ENCODE peak calls at places on chromosome 22, in ten cellular contexts. One of them, this sample, is unnamed.

GRCh38 chr22:49398646-49399045 is 429.0 kb downstream of the BRD1 start:
- DNase-seq in progenitor cell of endocrine pancreas: no peak
- DNase-seq in prostate gland: peak
- DNase-seq in cardiac fibroblast: no peak
- DNase-seq in neural progenitor cell: no peak
- DNase-seq in right atrium auricular region: peak
- DNase-seq in lower lobe of right lung: no peak
- DNase-seq in PC-9: no peak
- DNase-seq in ascending aorta: no peak
- DNase-seq in kidney: peak
- DNase-seq in this sample: peak

GRCh38 chr22:23751441-23751996 is 607 bp upstream of the ZNF70 start:
- DNase-seq in kidney: no peak
- DNase-seq in progenitor cell of endocrine pancreas: no peak
- DNase-seq in cardiac fibroblast: peak
- DNase-seq in right atrium auricular region: no peak
- DNase-seq in neural progenitor cell: peak
- DNase-seq in PC-9: no peak
- DNase-seq in prostate gland: no peak
- DNase-seq in ascending aorta: no peak
- DNase-seq in lower lobe of right lung: no peak
- DNase-seq in this sample: no peak

GRCh38 chr22:22578702-22579424 is 19.8 kb upstream of the PRAME start:
- DNase-seq in right atrium auricular region: no peak
- DNase-seq in prostate gland: no peak
- DNase-seq in kidney: peak
- DNase-seq in ascending aorta: no peak
- DNase-seq in cardiac fibroblast: peak
- DNase-seq in lower lobe of right lung: no peak
- DNase-seq in PC-9: no peak
- DNase-seq in progenitor cell of endocrine pancreas: no peak
- DNase-seq in neural progenitor cell: no peak
- DNase-seq in this sample: no peak

GRCh38 chr22:21632237-21632895 is at the start of gene CCDC116:
- DNase-seq in right atrium auricular region: no peak
- DNase-seq in progenitor cell of endocrine pancreas: no peak
- DNase-seq in lower lobe of right lung: peak
- DNase-seq in cardiac fibroblast: no peak
- DNase-seq in prostate gland: no peak
- DNase-seq in PC-9: no peak
- DNase-seq in neural progenitor cell: peak
- DNase-seq in ascending aorta: no peak
- DNase-seq in kidney: peak
- DNase-seq in this sample: no peak

GRCh38 chr22:29093501-29093921 is 20.7 kb downstream of the KREMEN1 start:
- DNase-seq in lower lobe of right lung: no peak
- DNase-seq in ascending aorta: no peak
- DNase-seq in prostate gland: no peak
- DNase-seq in cardiac fibroblast: peak
- DNase-seq in right atrium auricular region: no peak
- DNase-seq in PC-9: no peak
- DNase-seq in progenitor cell of endocrine pancreas: no peak
- DNase-seq in neural progenitor cell: no peak
- DNase-seq in kidney: peak
- DNase-seq in this sample: no peak

GRCh38 chr22:39245130-39246039 is 603 bp upstream of the PDGFB start:
- DNase-seq in prostate gland: no peak
- DNase-seq in neural progenitor cell: no peak
- DNase-seq in PC-9: no peak
- DNase-seq in lower lobe of right lung: no peak
- DNase-seq in progenitor cell of endocrine pancreas: no peak
- DNase-seq in ascending aorta: no peak
- DNase-seq in cardiac fibroblast: no peak
- DNase-seq in kidney: no peak
- DNase-seq in right atrium auricular region: no peak
- DNase-seq in this sample: no peak

GRCh38 chr22:49869855-49870712 is 16.4 kb downstream of the ZBED4 start:
- DNase-seq in progenitor cell of endocrine pancreas: no peak
- DNase-seq in ascending aorta: no peak
- DNase-seq in kidney: no peak
- DNase-seq in neural progenitor cell: no peak
- DNase-seq in PC-9: no peak
- DNase-seq in right atrium auricular region: no peak
- DNase-seq in prostate gland: no peak
- DNase-seq in cardiac fibroblast: no peak
- DNase-seq in lower lobe of right lung: no peak
- DNase-seq in this sample: no peak

GRCh38 chr22:46247443-46247975 is 2.6 kb downstream of the CDPF1 start:
- DNase-seq in cardiac fibroblast: no peak
- DNase-seq in kidney: no peak
- DNase-seq in ascending aorta: no peak
- DNase-seq in neural progenitor cell: no peak
- DNase-seq in lower lobe of right lung: no peak
- DNase-seq in prostate gland: no peak
- DNase-seq in right atrium auricular region: no peak
- DNase-seq in PC-9: no peak
- DNase-seq in progenitor cell of endocrine pancreas: no peak
- DNase-seq in this sample: no peak

GRCh38 chr22:46547883-46548244 is 10.4 kb upstream of the CELSR1 start:
- DNase-seq in ascending aorta: peak
- DNase-seq in prostate gland: no peak
- DNase-seq in kidney: peak
- DNase-seq in PC-9: peak
- DNase-seq in cardiac fibroblast: peak
- DNase-seq in lower lobe of right lung: peak
- DNase-seq in progenitor cell of endocrine pancreas: no peak
- DNase-seq in neural progenitor cell: no peak
- DNase-seq in right atrium auricular region: peak
- DNase-seq in this sample: no peak

GRCh38 chr22:21762712-21763581 is 27.4 kb upstream of the YPEL1 start:
- DNase-seq in right atrium auricular region: no peak
- DNase-seq in neural progenitor cell: no peak
- DNase-seq in prostate gland: no peak
- DNase-seq in PC-9: no peak
- DNase-seq in progenitor cell of endocrine pancreas: no peak
- DNase-seq in ascending aorta: no peak
- DNase-seq in kidney: no peak
- DNase-seq in cardiac fibroblast: no peak
- DNase-seq in lower lobe of right lung: no peak
- DNase-seq in this sample: no peak

GRCh38 chr22:39453765-39454378 is 2.9 kb upstream of the MGAT3 start:
- DNase-seq in cardiac fibroblast: peak
- DNase-seq in PC-9: peak
- DNase-seq in kidney: no peak
- DNase-seq in ascending aorta: no peak
- DNase-seq in neural progenitor cell: peak
- DNase-seq in progenitor cell of endocrine pancreas: no peak
- DNase-seq in prostate gland: no peak
- DNase-seq in lower lobe of right lung: no peak
- DNase-seq in right atrium auricular region: no peak
- DNase-seq in this sample: no peak

GRCh38 chr22:36036167-36036624 is 7.6 kb upstream of the RBFOX2 start:
- DNase-seq in neural progenitor cell: no peak
- DNase-seq in ascending aorta: no peak
- DNase-seq in right atrium auricular region: no peak
- DNase-seq in progenitor cell of endocrine pancreas: no peak
- DNase-seq in cardiac fibroblast: no peak
- DNase-seq in PC-9: no peak
- DNase-seq in lower lobe of right lung: no peak
- DNase-seq in kidney: no peak
- DNase-seq in prostate gland: no peak
- DNase-seq in this sample: no peak

GRCh38 chr22:47206819-47207218 is 444.4 kb downstream of the TBC1D22A start:
- DNase-seq in cardiac fibroblast: no peak
- DNase-seq in kidney: peak
- DNase-seq in PC-9: no peak
- DNase-seq in lower lobe of right lung: no peak
- DNase-seq in right atrium auricular region: peak
- DNase-seq in progenitor cell of endocrine pancreas: no peak
- DNase-seq in ascending aorta: no peak
- DNase-seq in neural progenitor cell: no peak
- DNase-seq in prostate gland: no peak
- DNase-seq in this sample: no peak

GRCh38 chr22:20805972-20806471 is 32.1 kb downstream of the SERPIND1 start:
- DNase-seq in lower lobe of right lung: no peak
- DNase-seq in right atrium auricular region: no peak
- DNase-seq in PC-9: no peak
- DNase-seq in neural progenitor cell: no peak
- DNase-seq in progenitor cell of endocrine pancreas: no peak
- DNase-seq in prostate gland: no peak
- DNase-seq in cardiac fibroblast: peak
- DNase-seq in ascending aorta: no peak
- DNase-seq in kidney: no peak
- DNase-seq in this sample: no peak

GRCh38 chr22:48705917-48706605 is 1121.6 kb downstream of the BRD1 start:
- DNase-seq in kidney: peak
- DNase-seq in ascending aorta: no peak
- DNase-seq in right atrium auricular region: no peak
- DNase-seq in neural progenitor cell: no peak
- DNase-seq in lower lobe of right lung: no peak
- DNase-seq in PC-9: no peak
- DNase-seq in cardiac fibroblast: no peak
- DNase-seq in prostate gland: no peak
- DNase-seq in progenitor cell of endocrine pancreas: no peak
- DNase-seq in this sample: no peak

GRCh38 chr22:44889233-44889878 is 120.4 kb downstream of the PHF21B start:
- DNase-seq in progenitor cell of endocrine pancreas: no peak
- DNase-seq in ascending aorta: no peak
- DNase-seq in right atrium auricular region: no peak
- DNase-seq in cardiac fibroblast: no peak
- DNase-seq in PC-9: no peak
- DNase-seq in prostate gland: no peak
- DNase-seq in lower lobe of right lung: no peak
- DNase-seq in kidney: peak
- DNase-seq in neural progenitor cell: peak
- DNase-seq in this sample: no peak
- TF ChIP-seq CTCF in progenitor cell of endocrine pancreas: no peak
- TF ChIP-seq CTCF in ascending aorta: no peak
- TF ChIP-seq CTCF in right atrium auricular region: peak
- TF ChIP-seq CTCF in cardiac fibroblast: no peak
- TF ChIP-seq CTCF in PC-9: no peak
- TF ChIP-seq CTCF in prostate gland: no peak
- TF ChIP-seq CTCF in lower lobe of right lung: no peak
- TF ChIP-seq CTCF in kidney: no peak
- TF ChIP-seq CTCF in neural progenitor cell: peak
- TF ChIP-seq CTCF in this sample: peak

DNA sequence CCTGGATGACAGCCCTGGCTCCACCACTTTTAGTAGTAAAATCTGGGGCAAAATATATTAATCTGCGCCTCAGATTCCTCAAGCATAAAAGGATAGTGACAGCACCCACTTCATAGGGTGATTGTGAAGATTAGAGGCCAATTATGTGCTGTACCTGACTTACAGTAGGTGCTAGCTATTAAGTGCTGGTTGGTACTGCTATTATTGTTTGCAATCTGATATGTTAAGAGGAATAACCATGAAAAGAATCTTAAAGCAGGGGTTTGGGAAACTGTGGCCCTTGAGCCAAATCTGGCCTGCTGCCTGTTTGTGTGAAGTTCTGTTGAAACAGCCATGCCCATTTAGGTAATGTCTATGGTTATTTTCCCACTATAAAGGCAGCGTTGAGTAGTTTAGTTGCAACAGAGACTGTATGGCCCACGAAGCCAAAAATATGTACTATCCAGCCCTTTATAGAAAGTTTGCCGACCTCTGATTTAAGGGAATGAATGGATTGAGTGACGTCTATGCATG is 44.7 kb upstream of the MN1 start:
- DNase-seq in prostate gland: no peak
- DNase-seq in lower lobe of right lung: no peak
- DNase-seq in cardiac fibroblast: no peak
- DNase-seq in progenitor cell of endocrine pancreas: no peak
- DNase-seq in neural progenitor cell: no peak
- DNase-seq in kidney: no peak
- DNase-seq in ascending aorta: no peak
- DNase-seq in PC-9: no peak
- DNase-seq in right atrium auricular region: no peak
- DNase-seq in this sample: no peak
- TF ChIP-seq CTCF in prostate gland: no peak
- TF ChIP-seq CTCF in lower lobe of right lung: no peak
- TF ChIP-seq CTCF in cardiac fibroblast: no peak
- TF ChIP-seq CTCF in progenitor cell of endocrine pancreas: no peak
- TF ChIP-seq CTCF in neural progenitor cell: no peak
- TF ChIP-seq CTCF in kidney: no peak
- TF ChIP-seq CTCF in ascending aorta: no peak
- TF ChIP-seq CTCF in PC-9: no peak
- TF ChIP-seq CTCF in right atrium auricular region: no peak
- TF ChIP-seq CTCF in this sample: no peak

DNA sequence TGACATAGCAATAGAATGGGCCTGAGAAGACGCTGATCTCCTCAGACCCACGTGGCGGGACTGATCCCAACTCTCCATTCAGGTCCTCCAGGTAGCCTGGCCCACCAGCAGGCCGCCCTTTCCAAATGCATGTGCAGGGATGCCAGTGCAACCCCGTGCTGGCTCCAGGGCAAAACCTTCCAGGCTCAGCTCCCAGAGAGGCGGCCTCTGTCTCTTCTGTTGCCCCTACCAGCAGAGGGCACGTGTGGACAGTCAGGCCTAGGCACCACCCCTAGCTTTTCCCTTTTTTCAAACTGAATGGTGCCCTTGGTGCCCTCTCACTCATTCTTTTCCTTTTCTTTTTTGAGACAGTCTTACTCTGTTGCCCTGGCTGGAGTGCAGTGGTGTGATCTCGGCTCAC is 121.7 kb downstream of the OSBP2 start:
- DNase-seq in cardiac fibroblast: no peak
- DNase-seq in neural progenitor cell: no peak
- DNase-seq in kidney: no peak
- DNase-seq in ascending aorta: no peak
- DNase-seq in prostate gland: no peak
- DNase-seq in lower lobe of right lung: no peak
- DNase-seq in right atrium auricular region: no peak
- DNase-seq in PC-9: no peak
- DNase-seq in progenitor cell of endocrine pancreas: no peak
- DNase-seq in this sample: no peak
- TF ChIP-seq CTCF in cardiac fibroblast: no peak
- TF ChIP-seq CTCF in neural progenitor cell: no peak
- TF ChIP-seq CTCF in kidney: no peak
- TF ChIP-seq CTCF in ascending aorta: no peak
- TF ChIP-seq CTCF in prostate gland: no peak
- TF ChIP-seq CTCF in lower lobe of right lung: no peak
- TF ChIP-seq CTCF in right atrium auricular region: no peak
- TF ChIP-seq CTCF in PC-9: peak
- TF ChIP-seq CTCF in progenitor cell of endocrine pancreas: no peak
- TF ChIP-seq CTCF in this sample: no peak

DNA sequence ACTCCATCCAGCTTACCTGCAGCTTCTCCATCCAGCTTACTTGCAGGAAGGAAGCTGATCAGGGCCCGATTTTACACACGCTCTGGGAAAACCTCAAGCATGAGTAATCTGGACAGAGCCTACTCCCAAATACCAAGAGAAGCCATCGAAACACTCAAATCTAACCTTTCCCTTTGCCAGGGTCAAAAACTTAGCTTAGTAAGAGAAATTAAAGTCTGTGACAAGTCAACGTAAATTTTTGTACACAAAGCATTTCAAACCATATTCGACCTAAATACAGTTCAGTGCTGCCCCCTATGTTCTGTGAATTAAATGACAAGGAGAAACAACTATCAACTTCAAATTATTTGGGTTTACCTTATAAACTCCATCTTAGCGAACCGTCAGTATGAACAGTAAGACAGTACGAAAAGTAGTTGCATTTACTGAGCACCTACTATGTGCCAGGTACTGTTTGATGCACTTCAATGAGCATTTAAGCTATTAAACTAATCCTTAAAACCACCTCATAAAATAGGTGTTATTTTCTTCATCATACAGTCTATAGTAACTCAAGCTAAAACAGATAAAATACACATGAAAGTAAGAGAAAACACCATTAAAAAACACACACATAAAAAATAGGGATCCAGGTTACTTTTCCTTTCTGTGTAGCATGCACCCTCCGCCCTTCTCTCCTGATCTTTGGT is 36.9 kb downstream of the ARFGAP3 start:
- DNase-seq in progenitor cell of endocrine pancreas: no peak
- DNase-seq in prostate gland: no peak
- DNase-seq in lower lobe of right lung: no peak
- DNase-seq in cardiac fibroblast: peak
- DNase-seq in PC-9: peak
- DNase-seq in neural progenitor cell: peak
- DNase-seq in right atrium auricular region: peak
- DNase-seq in ascending aorta: no peak
- DNase-seq in kidney: no peak
- DNase-seq in this sample: no peak
- TF ChIP-seq CTCF in progenitor cell of endocrine pancreas: peak
- TF ChIP-seq CTCF in prostate gland: peak
- TF ChIP-seq CTCF in lower lobe of right lung: peak
- TF ChIP-seq CTCF in cardiac fibroblast: peak
- TF ChIP-seq CTCF in PC-9: peak
- TF ChIP-seq CTCF in neural progenitor cell: peak
- TF ChIP-seq CTCF in right atrium auricular region: peak
- TF ChIP-seq CTCF in ascending aorta: no peak
- TF ChIP-seq CTCF in kidney: peak
- TF ChIP-seq CTCF in this sample: peak